ENCODE peak calls at places on chromosomes 5 and 9, in four cellular contexts. F is HCT116; K is coronary artery; Z is stimulated activated CD8-positive, alpha-beta memory T cell treated with anti-CD3 and anti-CD28 coated beads, Interleukin-2, amount 100 ng/mL, for 48 hours. U is an unnamed sample.
A peak's percentile ranks its signal among the peaks of the same experiment; 100 is the strongest.

GRCh38 chr5:83509535-83509934 is 38.0 kb downstream of the VCAN start:
- DNase-seq in F (no peak), K (no peak), Z (no peak), U (peak; percentile 84)

GRCh38 chr5:88452820-88453219 is 184.2 kb upstream of the TMEM161B start:
- DNase-seq in F (no peak), K (no peak), Z (no peak), U (peak; percentile 29)

GRCh38 chr9:121503443-121503842 is 3.8 kb upstream of the GGTA1 start:
- DNase-seq in F (no peak), K (no peak), Z (no peak), U (no peak)

GRCh38 chr5:56838409-56839039 is 23.2 kb downstream of the MAP3K1 start:
- DNase-seq in F (no peak), K (no peak), Z (no peak), U (peak; percentile 62)

GRCh38 chr9:106964329-106964728 is 101.4 kb downstream of the ZNF462 start:
- DNase-seq in F (no peak), K (no peak), Z (no peak), U (no peak)

GRCh38 chr5:40676643-40677333 is 2.9 kb upstream of the PTGER4 start:
- DNase-seq in F (no peak), K (no peak), Z (no peak), U (peak; percentile 70)

GRCh38 chr5:5584236-5584749 is 161.8 kb downstream of the ICE1 start:
- DNase-seq in F (no peak), K (no peak), Z (no peak), U (no peak)

GRCh38 chr9:27303219-27303618 is 6.3 kb upstream of the EQTN start:
- DNase-seq in F (no peak), K (no peak), Z (no peak), U (no peak)

GRCh38 chr9:110526426-110526825 is 53.1 kb downstream of the SVEP1 start:
- DNase-seq in F (no peak), K (no peak), Z (no peak), U (peak; percentile 73)

GRCh38 chr9:97740848-97741821 is 44.0 kb upstream of the XPA start:
- DNase-seq in F (no peak), K (peak; percentile 80), Z (peak; percentile 16), U (peak; percentile 87)

GRCh38 chr9:129697956-129698757 is 32.7 kb downstream of the PRRX2 start:
- DNase-seq in F (no peak), K (peak; percentile 84), Z (no peak), U (peak; percentile 7)

GRCh38 chr5:172790496-172790889 is 19.5 kb upstream of the DUSP1 start:
- DNase-seq in F (no peak), K (no peak), Z (no peak), U (no peak)

GRCh38 chr5:148085934-148086333 is 22.2 kb downstream of the SPINK5 start:
- DNase-seq in F (no peak), K (no peak), Z (no peak), U (peak; percentile 63)

GRCh38 chr5:36939969-36940858 is 63.6 kb downstream of the NIPBL start:
- DNase-seq in F (no peak), K (no peak), Z (no peak), U (peak; percentile 21)

GRCh38 chr5:102818934-102819333 is 63.8 kb downstream of the PAM start:
- DNase-seq in F (no peak), K (no peak), Z (no peak), U (no peak)